ENCODE peak calls at places on chromosome 19, in four cellular contexts. X is foreskin fibroblast, O is psoas muscle, H is AG04449. C is an unnamed sample.
A peak's percentile ranks its signal among the peaks of the same experiment; 100 is the strongest.

GRCh38 chr19:53158119-53158656 is 665 bp downstream of the ZNF347 start:
- DNase-seq in X (peak; percentile 67), H (no peak), O (peak; percentile 63), C (no peak)

GRCh38 chr19:5693195-5694166 is 3.4 kb downstream of the RPL36 start:
- DNase-seq in X (no peak), H (no peak), O (no peak), C (no peak)

GRCh38 chr19:29748996-29749395 is 33.9 kb upstream of the C19orf12 start:
- DNase-seq in X (no peak), O (no peak), H (no peak), C (no peak)

GRCh38 chr19:1001538-1002166 is 1.4 kb downstream of the GRIN3B start:
- DNase-seq in H (no peak), X (peak; percentile 67), O (peak; percentile 80), C (no peak)

GRCh38 chr19:33400856-33401682 is 27.6 kb downstream of the CEBPG start:
- DNase-seq in O (peak; percentile 45), H (no peak), X (no peak), C (no peak)

GRCh38 chr19:16571689-16572331 is 405 bp downstream of the SLC35E1 start:
- DNase-seq in H (no peak), O (peak; percentile 69), X (peak; percentile 45), C (no peak)

GRCh38 chr19:35309481-35310279 is 17.7 kb downstream of the MAG start:
- DNase-seq in O (no peak), H (no peak), X (no peak), C (no peak)

GRCh38 chr19:11446652-11447301 is 11.3 kb downstream of the PRKCSH start:
- DNase-seq in X (peak; percentile 56), H (no peak), O (peak; percentile 80), C (no peak)

C was measured in right atrium auricular region.